ENCODE peak calls at places on chromosomes 3 and 15, in eight cellular contexts. D is CD4-positive, CD25-positive, alpha-beta regulatory T cell; A is A549; J is keratinocyte; O is right lobe of liver; H is CD8-positive, alpha-beta memory T cell; Q is A673; E is endodermal cell. U is an unnamed sample. For H3K4me1, the result is how much of the 10 kb centered on the place peaks cover.

GRCh38 chr3:152554980-152555379 is 280.0 kb upstream of the P2RY1 start:
- DNase-seq in D (no peak), A (no peak), J (no peak), O (no peak), H (no peak), Q (no peak), E (no peak), U (no peak)

GRCh38 chr3:22934973-22935372 is 268.2 kb upstream of the UBE2E2 start:
- DNase-seq in D (no peak), A (no peak), J (no peak), O (no peak), H (no peak), Q (no peak), E (no peak), U (no peak)

GRCh38 chr3:23330568-23330967 is 127.4 kb downstream of the UBE2E2 start:
- DNase-seq in D (no peak), A (no peak), J (no peak), O (no peak), H (no peak), Q (no peak), E (no peak), U (no peak)

GRCh38 chr3:44412365-44412764 is 65.1 kb downstream of the ZNF445 start:
- DNase-seq in D (no peak), A (no peak), J (no peak), O (peak), H (no peak), Q (no peak), E (peak), U (no peak)

GRCh38 chr3:135329479-135329878 is 534.4 kb downstream of the EPHB1 start:
- DNase-seq in D (no peak), A (no peak), J (no peak), O (no peak), H (no peak), Q (no peak), E (no peak), U (no peak)

GRCh38 chr3:146747928-146748327 is 142.8 kb upstream of the PLSCR5 start:
- DNase-seq in D (no peak), A (no peak), J (no peak), O (no peak), H (no peak), Q (peak), E (no peak), U (no peak)

GRCh38 chr15:60076582-60077263 is 72.6 kb downstream of the FOXB1 start:
- DNase-seq in D (no peak), A (no peak), J (no peak), O (no peak), H (no peak), Q (peak), E (no peak), U (no peak)

GRCh38 chr3:16329036-16329791 is 64.2 kb downstream of the OXNAD1 start:
- DNase-seq in D (no peak), A (no peak), J (no peak), O (peak), H (no peak), Q (no peak), E (peak), U (no peak)

GRCh38 chr15:97902140-97902780 is 58.2 kb upstream of the ARRDC4 start:
- DNase-seq in D (no peak), A (no peak), J (no peak), O (no peak), H (no peak), Q (peak), E (no peak), U (no peak)

GRCh38 chr3:104594491-104594890 is 772.2 kb upstream of the ALCAM start:
- DNase-seq in D (no peak), A (no peak), J (no peak), O (no peak), H (no peak), Q (no peak), E (no peak), U (no peak)

GRCh38 chr15:99605490-99605931 is 39.7 kb downstream of the MEF2A start:
- DNase-seq in D (no peak), A (no peak), J (peak), O (no peak), H (no peak), Q (no peak), E (no peak), U (no peak)

GRCh38 chr15:46129145-46129544 is 494.3 kb downstream of the SQOR start:
- DNase-seq in D (no peak), A (no peak), J (no peak), O (no peak), H (no peak), Q (no peak), E (no peak), U (no peak)

GRCh38 chr3:194615221-194615620 is 18.0 kb downstream of the TMEM44 start:
- DNase-seq in D (no peak), A (no peak), J (no peak), O (no peak), H (no peak), Q (no peak), E (no peak), U (no peak)

GRCh38 chr15:97745481-97746071 is 214.9 kb upstream of the ARRDC4 start:
- DNase-seq in D (no peak), A (peak), J (no peak), O (no peak), H (no peak), Q (peak), E (peak), U (no peak)

GRCh38 chr3:71854096-71854495 is 69.1 kb upstream of the PROK2 start:
- DNase-seq in D (no peak), A (no peak), J (no peak), O (no peak), H (no peak), Q (no peak), E (no peak), U (no peak)

GRCh38 chr3:25872200-25872877 is 82.4 kb downstream of the OXSM start:
- DNase-seq in D (no peak), A (no peak), J (no peak), O (no peak), H (no peak), Q (no peak), E (no peak), U (no peak)

GRCh38 chr15:90097475-90097874 is 4.8 kb downstream of the IDH2 start:
- DNase-seq in D (peak), A (no peak), J (no peak), O (no peak), H (peak), Q (no peak), E (no peak), U (no peak)

GRCh38 chr3:129690406-129690805 is 83.9 kb upstream of the PLXND1 start:
- DNase-seq in D (peak), A (peak), J (peak), O (no peak), H (peak), Q (peak), E (peak), U (no peak)

GRCh38 chr3:129688310-129688895 is 81.9 kb upstream of the PLXND1 start:
- DNase-seq in D (no peak), A (no peak), J (no peak), O (peak), H (no peak), Q (peak), E (peak), U (no peak)

GRCh38 chr3:129690963-129691362 is 84.5 kb upstream of the PLXND1 start:
- DNase-seq in D (no peak), A (no peak), J (no peak), O (no peak), H (no peak), Q (no peak), E (no peak), U (no peak)

GRCh38 chr3:129687586-129688125 is 81.2 kb upstream of the PLXND1 start:
- DNase-seq in D (no peak), A (no peak), J (no peak), O (no peak), H (no peak), Q (no peak), E (no peak), U (no peak)

GRCh38 chr3:129689036-129689435 is 82.6 kb upstream of the PLXND1 start:
- DNase-seq in D (no peak), A (no peak), J (no peak), O (no peak), H (no peak), Q (no peak), E (no peak), U (no peak)
- H3K4me1 ChIP-seq in D (under half), A (half or more), J (under half), O (under half), H (under half), Q (under half), E (under half), U (under half)

DNA sequence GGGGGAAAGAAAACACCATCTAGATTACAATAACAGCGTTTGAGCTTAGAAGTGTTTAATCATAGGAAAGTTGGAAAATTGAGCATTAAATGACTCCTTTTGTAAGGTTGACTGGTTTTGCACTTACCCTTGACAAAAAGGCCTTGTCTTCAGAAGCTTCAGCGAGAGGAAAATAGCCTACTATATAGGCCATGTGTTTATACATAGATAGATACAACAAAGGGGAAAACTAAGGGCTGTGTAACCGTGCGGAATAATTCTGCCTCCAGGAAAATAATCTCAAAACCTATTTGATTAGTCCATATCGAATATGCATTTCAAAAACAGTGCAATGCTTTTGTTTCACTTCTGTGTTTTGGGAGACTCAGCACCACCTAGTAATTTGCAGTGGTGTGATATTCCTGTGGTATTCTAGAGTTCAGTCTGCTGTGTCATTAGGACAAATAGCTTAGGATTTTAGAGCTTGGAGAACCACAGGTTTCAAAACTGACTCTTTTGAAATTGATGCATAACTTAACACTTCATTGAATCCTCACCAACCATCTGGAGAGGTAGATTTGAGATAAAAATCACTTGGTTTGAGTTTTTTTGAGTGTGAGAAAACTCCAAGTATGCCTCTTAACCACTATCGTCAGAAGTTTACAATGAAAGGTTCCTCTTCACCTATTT is 1.8 kb downstream of the ARHGAP31 start:
- DNase-seq in D (no peak), A (no peak), J (no peak), O (no peak), H (no peak), Q (no peak), E (no peak), U (no peak)
- H3K4me3 ChIP-seq in D (peak), A (no peak), J (no peak), O (peak), H (no peak), Q (peak), E (peak), U (peak)

DNA sequence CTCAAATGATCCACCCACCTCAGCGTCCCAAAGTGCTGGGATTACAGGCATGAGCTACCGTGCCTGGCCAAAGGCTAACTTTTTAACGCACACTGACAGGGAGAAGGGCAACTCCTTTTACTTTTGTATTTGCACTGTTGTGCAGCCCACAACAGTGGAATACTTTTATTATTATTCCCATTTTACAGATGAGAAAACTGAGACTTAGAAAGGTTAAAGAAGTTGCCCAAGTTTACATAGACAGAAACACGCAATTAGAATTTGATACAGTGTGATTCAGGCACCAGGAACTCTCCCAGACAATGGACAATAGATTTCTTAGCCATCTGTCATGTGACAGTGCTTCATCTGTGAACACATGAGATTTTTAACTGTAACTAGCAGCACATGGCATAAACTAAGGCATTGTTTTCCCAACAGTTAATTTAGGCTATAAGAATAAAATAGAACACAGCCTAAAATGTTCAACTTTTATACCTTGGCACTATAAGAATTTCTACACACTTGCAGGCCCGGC is 18.8 kb downstream of the STAG1 start:
- DNase-seq in D (no peak), A (no peak), J (no peak), O (no peak), H (no peak), Q (no peak), E (no peak), U (no peak)
- H3K4me1 ChIP-seq in D (under half), A (under half), J (under half), O (under half), H (under half), Q (under half), E (under half), U (under half)

DNA sequence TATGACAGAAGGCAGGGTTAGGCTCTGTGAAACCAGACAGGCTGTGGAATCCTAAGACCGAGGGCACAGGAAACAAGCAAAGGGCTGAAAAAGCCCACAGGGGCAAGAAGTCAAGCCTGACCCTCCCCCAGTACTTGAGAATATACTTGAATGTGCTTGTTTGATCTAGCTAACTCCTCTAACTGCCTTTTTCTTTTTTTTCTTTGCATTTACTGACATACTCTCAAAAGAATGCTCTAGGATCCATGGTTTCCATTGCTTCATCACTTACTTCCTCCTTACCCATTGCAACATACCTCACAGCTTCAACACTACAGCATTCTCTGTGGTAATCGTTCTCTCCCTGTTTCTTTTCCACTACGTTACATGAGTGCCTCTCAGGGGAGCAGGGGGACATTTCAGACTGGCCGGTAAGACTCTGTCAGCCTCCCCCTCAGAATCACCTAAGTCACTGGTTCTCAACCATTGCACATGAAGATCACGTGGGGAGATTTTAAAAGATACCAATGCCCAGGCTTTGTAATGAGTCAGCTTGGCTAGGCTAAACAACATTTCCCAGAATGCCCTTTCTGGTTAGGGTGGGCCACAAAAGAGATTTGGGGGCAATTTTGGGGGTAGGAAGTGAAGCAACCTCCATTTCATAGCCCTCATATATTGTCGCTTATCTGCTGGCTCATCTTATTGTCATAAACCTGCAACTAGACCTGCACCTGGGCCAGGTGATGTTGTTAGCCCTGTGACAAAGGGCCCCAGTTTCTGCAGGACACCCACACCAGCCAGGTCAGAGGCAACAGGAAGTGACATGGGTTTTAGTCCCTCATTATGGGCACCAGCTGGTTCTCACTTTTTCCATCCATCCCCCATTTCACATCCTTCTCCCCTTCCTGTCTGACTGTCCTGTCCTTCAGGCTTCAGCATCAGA is 24.6 kb upstream of the RSL24D1 start:
- DNase-seq in D (no peak), A (peak), J (no peak), O (no peak), H (no peak), Q (peak), E (no peak), U (no peak)
- H3K4me3 ChIP-seq in D (no peak), A (no peak), J (no peak), O (no peak), H (no peak), Q (no peak), E (no peak), U (no peak)

DNA sequence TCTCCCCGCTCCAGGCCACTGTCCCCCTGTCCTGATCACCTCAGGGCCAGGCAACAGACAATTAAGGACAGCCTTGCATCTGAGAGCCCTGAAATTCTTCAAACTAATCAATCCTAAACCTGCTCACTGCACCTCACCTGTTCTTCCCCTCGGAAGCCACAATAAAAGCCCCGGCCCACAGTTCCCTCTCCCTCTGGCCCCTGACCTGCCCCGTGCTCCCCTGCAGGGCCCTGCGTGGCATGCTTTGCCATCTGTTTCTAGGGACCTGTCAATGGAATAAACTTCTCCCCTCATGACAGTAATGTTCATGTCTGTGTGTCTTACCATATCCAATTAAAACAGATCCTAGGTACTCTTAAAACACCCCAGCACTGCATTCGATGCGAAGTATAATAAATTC is 58.8 kb downstream of the ABTB1 start:
- DNase-seq in D (no peak), A (no peak), J (no peak), O (no peak), H (no peak), Q (no peak), E (no peak), U (no peak)
- H3K4me1 ChIP-seq in D (under half), A (under half), J (under half), O (under half), H (under half), Q (under half), E (under half), U (under half)

GRCh38 chr3:179658584-179658983 is 5.7 kb downstream of the USP13 start:
- DNase-seq in D (no peak), A (no peak), J (no peak), O (no peak), H (no peak), Q (no peak), E (no peak), U (no peak)
- H3K4me3 ChIP-seq in D (no peak), A (no peak), J (no peak), O (no peak), H (no peak), Q (no peak), E (no peak), U (no peak)

GRCh38 chr3:127767126-127767525 is 55.2 kb downstream of the MGLL start:
- DNase-seq in D (no peak), A (no peak), J (no peak), O (peak), H (no peak), Q (no peak), E (no peak), U (no peak)
- H3K4me1 ChIP-seq in D (under half), A (half or more), J (under half), O (under half), H (under half), Q (under half), E (under half), U (under half)

U was measured in upper lobe of right lung.